ENCODE peak calls at places on chromosomes 2 and 18, in ten cellular contexts. K is sigmoid colon, G is GM12878, C is HCT116, V is vagina, B is transverse colon, W is endothelial cell of umbilical vein, S is spleen, Q is breast epithelium, R is K562. U is an unnamed sample.
A peak's percentile ranks its signal among the peaks of the same experiment; 100 is the strongest.

GRCh38 chr2:55073278-55073677 is 23.0 kb upstream of the RTN4 start:
- DNase-seq in K (no peak), G (no peak), C (no peak), V (no peak), B (no peak), W (no peak), S (no peak), Q (no peak), R (no peak), U (no peak)

GRCh38 chr2:168350380-168350779 is 103.0 kb upstream of the STK39 start:
- DNase-seq in K (no peak), G (no peak), C (no peak), V (no peak), B (peak; percentile 47), W (peak; percentile 33), S (no peak), Q (no peak), R (no peak), U (no peak)

GRCh38 chr2:120860579-120860922 is 124.9 kb downstream of the GLI2 start:
- DNase-seq in K (no peak), G (no peak), C (no peak), V (no peak), B (no peak), W (no peak), S (peak; percentile 32), Q (no peak), R (no peak), U (no peak)

GRCh38 chr2:96971926-96972444 is 14.4 kb downstream of the FAM178B start:
- DNase-seq in K (no peak), G (no peak), C (no peak), V (no peak), B (no peak), W (no peak), S (no peak), Q (no peak), R (no peak), U (no peak)

GRCh38 chr2:121257476-121257831 is 27.5 kb downstream of the TFCP2L1 start:
- DNase-seq in K (no peak), G (no peak), C (no peak), V (no peak), B (no peak), W (no peak), S (no peak), Q (no peak), R (no peak), U (no peak)

GRCh38 chr18:31671951-31672350 is 12.4 kb downstream of the B4GALT6 start:
- DNase-seq in K (no peak), G (no peak), C (no peak), V (no peak), B (no peak), W (no peak), S (no peak), Q (no peak), R (no peak), U (no peak)

GRCh38 chr2:217939220-217939619 is 63.6 kb downstream of the TNS1 start:
- DNase-seq in K (no peak), G (no peak), C (no peak), V (no peak), B (no peak), W (no peak), S (peak; percentile 56), Q (no peak), R (no peak), U (no peak)

GRCh38 chr2:201118957-201119848 is 3.2 kb downstream of the CFLAR start:
- DNase-seq in K (no peak), G (no peak), C (peak; percentile 33), V (no peak), B (no peak), W (peak; percentile 68), S (no peak), Q (no peak), R (peak; percentile 67), U (no peak)

GRCh38 chr2:152334701-152335015 is 316 bp upstream of the FMNL2 start:
- DNase-seq in K (no peak), G (no peak), C (no peak), V (no peak), B (no peak), W (no peak), S (no peak), Q (no peak), R (no peak), U (no peak)

GRCh38 chr2:152336854-152337510 is 2.0 kb downstream of the FMNL2 start:
- DNase-seq in K (peak; percentile 89), G (no peak), C (no peak), V (no peak), B (peak; percentile 41), W (no peak), S (no peak), Q (no peak), R (no peak), U (no peak)

GRCh38 chr2:152336103-152336853 is 1.3 kb downstream of the FMNL2 start:
- DNase-seq in K (peak; percentile 84), G (no peak), C (no peak), V (no peak), B (peak; percentile 72), W (peak; percentile 54), S (peak; percentile 83), Q (peak; percentile 34), R (no peak), U (no peak)

GRCh38 chr2:152335851-152336102 is 803 bp downstream of the FMNL2 start:
- DNase-seq in K (no peak), G (no peak), C (no peak), V (no peak), B (no peak), W (no peak), S (peak; percentile 80), Q (no peak), R (no peak), U (no peak)

DNA sequence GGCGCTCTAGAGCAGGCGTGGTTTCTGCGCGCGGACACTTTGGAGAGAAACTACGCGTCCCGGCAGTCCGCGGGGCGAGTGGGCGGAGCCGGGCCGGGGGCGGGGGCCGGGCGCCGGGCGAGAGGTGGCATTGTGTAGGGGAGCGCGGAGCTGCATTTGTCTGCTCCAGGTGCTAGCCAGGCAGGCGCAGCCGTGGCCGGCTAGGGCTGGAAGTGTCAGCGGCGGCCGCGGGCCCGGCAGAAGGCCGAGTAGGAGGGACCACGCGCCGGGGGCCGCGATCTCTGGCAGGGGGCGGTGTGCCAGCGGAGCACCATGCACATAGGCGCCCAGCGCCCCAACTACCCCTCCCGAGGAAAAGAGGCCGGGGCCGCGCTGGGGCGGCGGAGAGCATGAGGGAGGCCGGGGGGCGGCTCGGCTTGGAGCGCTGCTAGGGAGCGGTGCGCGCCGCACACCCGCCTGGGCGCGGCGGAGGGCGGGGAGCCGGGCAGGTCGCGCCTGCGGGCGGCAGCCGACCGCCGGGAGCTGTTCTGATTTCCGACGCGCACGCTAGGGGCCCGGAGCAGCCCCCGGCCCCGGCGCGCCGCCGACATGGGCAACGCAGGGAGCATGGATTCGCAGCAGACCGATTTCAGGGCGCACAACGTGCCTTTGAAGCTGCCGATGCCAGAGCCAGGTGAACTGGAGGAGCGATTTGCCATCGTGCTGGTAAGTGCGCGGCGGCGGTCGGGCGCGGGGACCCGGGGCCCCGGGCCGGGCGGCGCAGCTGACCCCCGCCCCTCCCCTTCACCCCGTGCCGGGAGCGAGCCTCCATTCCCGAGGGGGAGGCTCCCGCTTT is at the start of gene FMNL2:
- DNase-seq in K (peak; percentile 91), G (peak; percentile 24), C (peak; percentile 59), V (no peak), B (peak; percentile 88), W (peak; percentile 89), S (peak; percentile 91), Q (peak; percentile 70), R (peak; percentile 85), U (no peak)
- TF ChIP-seq POLR2AphosphoS5 in K (peak; percentile 52), G (peak; percentile 54), C (peak; percentile 92), V (peak; percentile 81), B (peak; percentile 77), W (peak; percentile 90), S (peak; percentile 76), Q (peak; percentile 59), R (no peak), U (peak; percentile 76)

DNA sequence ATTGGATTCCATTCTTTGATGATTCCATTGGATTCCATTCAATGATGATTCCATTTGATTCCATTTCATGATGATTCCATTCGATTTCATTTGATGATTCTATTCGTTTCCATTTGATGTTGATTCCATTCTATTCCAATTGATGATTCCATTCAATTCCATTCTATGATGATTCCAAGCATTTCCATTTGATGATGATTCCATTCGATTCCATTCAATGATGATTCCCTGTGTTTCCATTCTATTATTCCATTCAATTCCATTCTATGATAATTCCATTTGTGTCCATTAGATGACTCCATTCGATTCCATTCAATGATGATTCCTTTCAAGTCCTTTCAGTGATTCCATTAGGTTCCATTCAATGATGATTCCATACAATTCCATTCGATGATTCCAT is 1090.5 kb downstream of the RPIA start:
- DNase-seq in K (no peak), G (no peak), C (no peak), V (no peak), B (no peak), W (no peak), S (no peak), Q (no peak), R (no peak), U (no peak)
- H3K9me3 ChIP-seq in K (peaks cover 13% of the 10 kb centered on the region), G (peaks cover 6% of the 10 kb centered on the region), C (peaks cover 77% of the 10 kb centered on the region), V (peaks cover 51% of the 10 kb centered on the region), B (peaks cover 16% of the 10 kb centered on the region), W (peaks cover 59% of the 10 kb centered on the region), S (peaks cover 99% of the 10 kb centered on the region), Q (peaks cover 4% of the 10 kb centered on the region), R (no peaks in the 10 kb centered on the region), U (no peaks in the 10 kb centered on the region)

GRCh38 chr18:38552729-38553411 is 987.3 kb upstream of the CELF4 start:
- DNase-seq in K (no peak), G (no peak), C (no peak), V (no peak), B (no peak), W (no peak), S (no peak), Q (no peak), R (no peak), U (no peak)

DNA sequence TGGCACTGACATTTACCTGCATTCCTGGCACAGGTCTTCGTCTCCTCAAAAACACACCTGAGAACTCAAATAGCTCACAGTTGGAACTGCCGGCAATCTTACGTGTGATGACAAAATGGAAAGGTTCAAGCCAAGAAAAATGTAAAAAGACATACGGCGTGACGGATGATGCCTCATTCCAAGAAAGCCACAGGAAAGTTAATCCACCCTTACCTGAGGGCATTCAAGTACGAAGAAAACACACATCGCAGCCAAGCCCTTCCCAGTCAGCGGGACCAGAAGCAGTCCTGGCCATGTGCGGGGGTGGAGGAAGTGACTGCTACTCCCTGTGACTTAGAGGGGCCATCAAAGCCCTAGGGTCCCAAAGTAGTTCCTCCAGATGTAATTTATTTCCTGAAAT is 986.3 kb upstream of the CELF4 start:
- DNase-seq in K (no peak), G (no peak), C (no peak), V (no peak), B (no peak), W (no peak), S (no peak), Q (peak; percentile 80), R (no peak), U (no peak)
- TF ChIP-seq POLR2AphosphoS5 in K (no peak), G (no peak), C (no peak), V (no peak), B (no peak), W (no peak), S (no peak), Q (peak; percentile 32), R (no peak), U (no peak)

DNA sequence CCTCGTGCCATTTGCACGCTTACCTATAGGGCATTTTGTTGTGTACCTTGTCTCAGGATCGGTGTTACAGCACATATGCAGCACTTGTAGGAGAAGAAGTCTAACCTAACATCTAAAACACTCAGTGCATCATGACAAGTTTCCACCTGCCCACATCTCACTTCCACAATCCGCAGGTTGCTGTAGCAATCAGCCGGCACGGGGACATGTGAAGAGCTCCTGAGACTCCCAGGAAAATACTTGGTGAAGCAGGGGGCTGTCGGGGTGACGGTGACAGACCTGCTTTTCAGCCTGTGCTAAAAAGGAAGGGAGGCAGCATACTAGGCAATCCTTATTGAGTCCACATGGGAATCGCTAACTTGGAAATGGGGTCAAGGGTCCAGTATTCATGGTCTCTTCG is 172.2 kb downstream of the MYT1L start:
- DNase-seq in K (no peak), G (no peak), C (no peak), V (no peak), B (no peak), W (no peak), S (no peak), Q (no peak), R (no peak), U (no peak)
- H3K9me3 ChIP-seq in K (peaks cover 4% of the 10 kb centered on the region), G (no peaks in the 10 kb centered on the region), C (no peaks in the 10 kb centered on the region), V (peaks cover 3% of the 10 kb centered on the region), B (peaks cover 11% of the 10 kb centered on the region), W (peaks cover 2% of the 10 kb centered on the region), S (no peaks in the 10 kb centered on the region), Q (no peaks in the 10 kb centered on the region), R (peaks cover 2% of the 10 kb centered on the region), U (peaks cover 10% of the 10 kb centered on the region)